ENCODE peak calls at places on chromosomes 16 and 17, in six cellular contexts. One of them, this sample, is unnamed.

GRCh38 chr17:29079433-29079832 is 36.5 kb downstream of the PIPOX start:
- DNase-seq in GM12892: no peak
- DNase-seq in K562: no peak
- DNase-seq in H1: no peak
- DNase-seq in GM12878: no peak
- DNase-seq in HepG2: no peak
- DNase-seq in this sample: no peak

GRCh38 chr16:56519459-56520250 is at the start of gene BBS2:
- DNase-seq in K562: peak
- DNase-seq in GM12878: peak
- DNase-seq in HepG2: peak
- DNase-seq in GM12892: peak
- DNase-seq in H1: peak
- DNase-seq in this sample: peak

GRCh38 chr17:16939606-16940115 is 32.3 kb downstream of the TNFRSF13B start:
- DNase-seq in K562: no peak
- DNase-seq in GM12892: no peak
- DNase-seq in HepG2: no peak
- DNase-seq in H1: no peak
- DNase-seq in GM12878: no peak
- DNase-seq in this sample: no peak

GRCh38 chr16:47694543-47694942 is 233.4 kb downstream of the PHKB start:
- DNase-seq in HepG2: peak
- DNase-seq in GM12892: no peak
- DNase-seq in H1: no peak
- DNase-seq in GM12878: no peak
- DNase-seq in K562: no peak
- DNase-seq in this sample: no peak

GRCh38 chr17:33948299-33948698 is 306.8 kb upstream of the CCL2 start:
- DNase-seq in H1: no peak
- DNase-seq in HepG2: no peak
- DNase-seq in K562: no peak
- DNase-seq in GM12878: no peak
- DNase-seq in GM12892: no peak
- DNase-seq in this sample: no peak

GRCh38 chr17:77834170-77835115 is 124.1 kb upstream of the TNRC6C start:
- DNase-seq in K562: peak
- DNase-seq in GM12878: peak
- DNase-seq in GM12892: peak
- DNase-seq in HepG2: peak
- DNase-seq in H1: no peak
- DNase-seq in this sample: peak

GRCh38 chr16:23508589-23509440 is 1.5 kb downstream of the GGA2 start:
- DNase-seq in H1: peak
- DNase-seq in GM12892: no peak
- DNase-seq in GM12878: no peak
- DNase-seq in HepG2: no peak
- DNase-seq in K562: no peak
- DNase-seq in this sample: no peak

GRCh38 chr16:62036101-62036806 is at the start of gene CDH8:
- DNase-seq in H1: peak
- DNase-seq in K562: no peak
- DNase-seq in GM12878: no peak
- DNase-seq in HepG2: no peak
- DNase-seq in GM12892: no peak
- DNase-seq in this sample: no peak

GRCh38 chr16:64455275-64455674 is 666.6 kb downstream of the CDH11 start:
- DNase-seq in GM12892: no peak
- DNase-seq in GM12878: no peak
- DNase-seq in H1: no peak
- DNase-seq in HepG2: no peak
- DNase-seq in K562: no peak
- DNase-seq in this sample: no peak

GRCh38 chr17:59234631-59235030 is 14.3 kb downstream of the GDPD1 start:
- DNase-seq in GM12878: no peak
- DNase-seq in K562: no peak
- DNase-seq in HepG2: no peak
- DNase-seq in GM12892: no peak
- DNase-seq in H1: no peak
- DNase-seq in this sample: no peak

GRCh38 chr17:46960152-46960551 is 18.9 kb downstream of the RPRML start:
- DNase-seq in GM12892: no peak
- DNase-seq in K562: no peak
- DNase-seq in GM12878: no peak
- DNase-seq in HepG2: no peak
- DNase-seq in H1: no peak
- DNase-seq in this sample: no peak

GRCh38 chr16:30488764-30489595 is 16.4 kb downstream of the ITGAL start:
- DNase-seq in H1: peak
- DNase-seq in GM12878: no peak
- DNase-seq in K562: no peak
- DNase-seq in GM12892: no peak
- DNase-seq in HepG2: peak
- DNase-seq in this sample: no peak

GRCh38 chr16:66273644-66274334 is 92.7 kb upstream of the CDH5 start:
- DNase-seq in K562: no peak
- DNase-seq in H1: peak
- DNase-seq in HepG2: no peak
- DNase-seq in GM12878: no peak
- DNase-seq in GM12892: no peak
- DNase-seq in this sample: no peak

GRCh38 chr16:84898447-84898846 is 78.7 kb downstream of the CRISPLD2 start:
- DNase-seq in GM12878: no peak
- DNase-seq in K562: no peak
- DNase-seq in HepG2: no peak
- DNase-seq in GM12892: no peak
- DNase-seq in H1: no peak
- DNase-seq in this sample: no peak

GRCh38 chr17:50635720-50636144 is 1.1 kb downstream of the ABCC3 start:
- DNase-seq in K562: no peak
- DNase-seq in HepG2: no peak
- DNase-seq in GM12878: no peak
- DNase-seq in GM12892: no peak
- DNase-seq in H1: no peak
- DNase-seq in this sample: no peak

GRCh38 chr16:10647264-10647720 is 47.4 kb downstream of the TEKT5 start:
- DNase-seq in GM12892: no peak
- DNase-seq in HepG2: no peak
- DNase-seq in H1: no peak
- DNase-seq in GM12878: no peak
- DNase-seq in K562: no peak
- DNase-seq in this sample: no peak

GRCh38 chr17:77479817-77480508 is 339.2 kb downstream of the SEC14L1 start:
- DNase-seq in H1: no peak
- DNase-seq in K562: no peak
- DNase-seq in GM12892: no peak
- DNase-seq in GM12878: no peak
- DNase-seq in HepG2: no peak
- DNase-seq in this sample: no peak

GRCh38 chr17:77923776-77924513 is 34.6 kb upstream of the TNRC6C start:
- DNase-seq in GM12892: no peak
- DNase-seq in GM12878: no peak
- DNase-seq in H1: no peak
- DNase-seq in HepG2: no peak
- DNase-seq in K562: no peak
- DNase-seq in this sample: no peak

GRCh38 chr17:54968954-54969400 is 412 bp downstream of the STXBP4 start:
- DNase-seq in HepG2: peak
- DNase-seq in H1: no peak
- DNase-seq in GM12892: no peak
- DNase-seq in GM12878: no peak
- DNase-seq in K562: no peak
- DNase-seq in this sample: peak

GRCh38 chr17:41957869-41958231 is 8.7 kb upstream of the CNP start:
- DNase-seq in GM12892: no peak
- DNase-seq in K562: no peak
- DNase-seq in HepG2: no peak
- DNase-seq in GM12878: no peak
- DNase-seq in H1: no peak
- DNase-seq in this sample: no peak

GRCh38 chr17:67891481-67892119 is 66.3 kb downstream of the BPTF start:
- DNase-seq in GM12878: no peak
- DNase-seq in GM12892: no peak
- DNase-seq in K562: no peak
- DNase-seq in H1: no peak
- DNase-seq in HepG2: no peak
- DNase-seq in this sample: no peak

GRCh38 chr16:86882586-86883280 is 304.4 kb downstream of the FOXL1 start:
- DNase-seq in HepG2: no peak
- DNase-seq in GM12892: no peak
- DNase-seq in K562: no peak
- DNase-seq in H1: no peak
- DNase-seq in GM12878: no peak
- DNase-seq in this sample: no peak

GRCh38 chr17:49841548-49841947 is 6.3 kb downstream of the TAC4 start:
- DNase-seq in GM12878: no peak
- DNase-seq in GM12892: no peak
- DNase-seq in H1: no peak
- DNase-seq in HepG2: no peak
- DNase-seq in K562: no peak
- DNase-seq in this sample: no peak

GRCh38 chr16:73058221-73058615 is 10.3 kb upstream of the ZFHX3 start:
- DNase-seq in HepG2: no peak
- DNase-seq in GM12892: peak
- DNase-seq in K562: peak
- DNase-seq in GM12878: no peak
- DNase-seq in H1: peak
- DNase-seq in this sample: peak

GRCh38 chr17:74123350-74123749 is 80.1 kb upstream of the RPL38 start:
- DNase-seq in GM12878: no peak
- DNase-seq in H1: no peak
- DNase-seq in GM12892: no peak
- DNase-seq in K562: peak
- DNase-seq in HepG2: no peak
- DNase-seq in this sample: no peak

GRCh38 chr17:76076765-76077581 is 2.0 kb upstream of the ZACN start:
- DNase-seq in K562: no peak
- DNase-seq in GM12892: no peak
- DNase-seq in GM12878: no peak
- DNase-seq in HepG2: no peak
- DNase-seq in H1: peak
- DNase-seq in this sample: peak

GRCh38 chr16:4474192-4474961 is at the start of gene NMRAL1:
- DNase-seq in H1: peak
- DNase-seq in GM12892: peak
- DNase-seq in HepG2: peak
- DNase-seq in K562: peak
- DNase-seq in GM12878: peak
- DNase-seq in this sample: peak

GRCh38 chr17:74759941-74760340 is 11.5 kb downstream of the NHERF1 start:
- DNase-seq in H1: no peak
- DNase-seq in GM12892: no peak
- DNase-seq in K562: no peak
- DNase-seq in HepG2: no peak
- DNase-seq in GM12878: no peak
- DNase-seq in this sample: no peak

GRCh38 chr17:36851230-36851629 is 86.0 kb upstream of the LHX1 start:
- DNase-seq in GM12892: no peak
- DNase-seq in HepG2: peak
- DNase-seq in GM12878: no peak
- DNase-seq in K562: no peak
- DNase-seq in H1: no peak
- DNase-seq in this sample: no peak

GRCh38 chr17:81646869-81647600 is 9.3 kb downstream of the PDE6G start:
- DNase-seq in HepG2: no peak
- DNase-seq in K562: peak
- DNase-seq in H1: no peak
- DNase-seq in GM12892: peak
- DNase-seq in GM12878: no peak
- DNase-seq in this sample: no peak

GRCh38 chr17:81648707-81649085 is 7.6 kb downstream of the PDE6G start:
- DNase-seq in H1: peak
- DNase-seq in K562: no peak
- DNase-seq in GM12878: no peak
- DNase-seq in GM12892: peak
- DNase-seq in HepG2: no peak
- DNase-seq in this sample: no peak

GRCh38 chr17:81644976-81645952 is 8.3 kb downstream of the TSPAN10 start:
- DNase-seq in HepG2: no peak
- DNase-seq in H1: no peak
- DNase-seq in K562: peak
- DNase-seq in GM12892: no peak
- DNase-seq in GM12878: no peak
- DNase-seq in this sample: no peak

GRCh38 chr17:81648013-81648706 is 8.2 kb downstream of the PDE6G start:
- DNase-seq in GM12892: peak
- DNase-seq in GM12878: no peak
- DNase-seq in H1: peak
- DNase-seq in K562: peak
- DNase-seq in HepG2: no peak
- DNase-seq in this sample: no peak

DNA sequence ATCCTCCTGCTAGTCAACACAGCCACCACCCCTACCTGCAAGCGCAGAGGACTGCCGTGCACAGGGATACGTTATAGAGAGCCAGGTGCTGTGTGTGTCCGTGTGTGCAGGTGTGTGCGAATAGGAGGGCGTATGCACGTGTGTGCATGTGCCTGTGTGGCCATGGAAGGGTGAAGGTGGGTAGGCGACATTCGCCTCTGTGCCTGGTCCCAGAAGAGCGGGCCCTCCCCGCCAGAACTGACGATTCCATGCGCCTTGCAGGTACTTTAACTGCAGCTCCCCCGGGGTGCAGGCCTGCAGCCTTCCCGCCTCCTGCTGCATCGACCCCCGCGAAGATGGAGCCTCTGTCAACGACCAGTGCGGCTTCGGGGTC is 8.7 kb downstream of the PDE6G start:
- DNase-seq in HepG2: no peak
- DNase-seq in H1: peak
- DNase-seq in GM12878: no peak
- DNase-seq in GM12892: peak
- DNase-seq in K562: peak
- DNase-seq in this sample: no peak
- TF ChIP-seq TAF1 in HepG2: no peak
- TF ChIP-seq TAF1 in H1: no peak
- TF ChIP-seq TAF1 in GM12878: no peak
- TF ChIP-seq TAF1 in GM12892: no peak
- TF ChIP-seq TAF1 in K562: no peak
- TF ChIP-seq TAF1 in this sample: no peak

GRCh38 chr17:48760411-48760810 is 31.9 kb upstream of the HOXB13 start:
- DNase-seq in GM12878: no peak
- DNase-seq in HepG2: no peak
- DNase-seq in H1: no peak
- DNase-seq in GM12892: no peak
- DNase-seq in K562: no peak
- DNase-seq in this sample: no peak
- TF ChIP-seq POLR2A in GM12878: no peak
- TF ChIP-seq POLR2A in HepG2: no peak
- TF ChIP-seq POLR2A in H1: no peak
- TF ChIP-seq POLR2A in GM12892: no peak
- TF ChIP-seq POLR2A in K562: no peak
- TF ChIP-seq POLR2A in this sample: no peak

GRCh38 chr17:81422776-81423697 is 27.8 kb downstream of the BAHCC1 start:
- DNase-seq in HepG2: peak
- DNase-seq in GM12892: no peak
- DNase-seq in GM12878: no peak
- DNase-seq in H1: no peak
- DNase-seq in K562: peak
- DNase-seq in this sample: no peak
- TF ChIP-seq TAF1 in HepG2: no peak
- TF ChIP-seq TAF1 in GM12892: no peak
- TF ChIP-seq TAF1 in GM12878: no peak
- TF ChIP-seq TAF1 in H1: no peak
- TF ChIP-seq TAF1 in K562: no peak
- TF ChIP-seq TAF1 in this sample: no peak

GRCh38 chr17:56891751-56892150 is 22.1 kb downstream of the TRIM25 start:
- DNase-seq in GM12878: no peak
- DNase-seq in K562: peak
- DNase-seq in GM12892: no peak
- DNase-seq in HepG2: no peak
- DNase-seq in H1: peak
- DNase-seq in this sample: no peak
- TF ChIP-seq POLR2A in GM12878: peak
- TF ChIP-seq POLR2A in K562: no peak
- TF ChIP-seq POLR2A in GM12892: no peak
- TF ChIP-seq POLR2A in HepG2: no peak
- TF ChIP-seq POLR2A in H1: no peak
- TF ChIP-seq POLR2A in this sample: no peak

This sample was measured in GM12891.